ENCODE peak calls at places on chromosomes 2 and 18, in five cellular contexts. K is stomach, J is heart right ventricle, P is cardiac fibroblast, B is choroid plexus epithelial cell. O is an unnamed sample.

GRCh38 chr18:41639218-41639617 is 315.8 kb upstream of the PIK3C3 start:
- DNase-seq in K (no peak), J (no peak), P (no peak), B (no peak), O (no peak)

GRCh38 chr2:170829016-170829415 is 12.3 kb downstream of the GAD1 start:
- DNase-seq in K (no peak), J (no peak), P (no peak), B (no peak), O (no peak)

GRCh38 chr2:239400000-239400831 is 604 bp downstream of the HDAC4 start:
- DNase-seq in K (no peak), J (no peak), P (peak), B (peak), O (no peak)

GRCh38 chr2:181241366-181241765 is 215.8 kb upstream of the ITGA4 start:
- DNase-seq in K (no peak), J (no peak), P (no peak), B (no peak), O (no peak)

GRCh38 chr2:85273732-85274731 is 53.8 kb downstream of the TGOLN2 start:
- DNase-seq in K (no peak), J (no peak), P (peak), B (peak), O (peak)

GRCh38 chr2:187869195-187869594 is 315.0 kb upstream of the TFPI start:
- DNase-seq in K (no peak), J (no peak), P (no peak), B (no peak), O (no peak)

GRCh38 chr2:232496508-232497373 is 9.1 kb upstream of the ECEL1 start:
- DNase-seq in K (no peak), J (no peak), P (no peak), B (no peak), O (no peak)

GRCh38 chr18:50659091-50660003 is 99.5 kb downstream of the MAPK4 start:
- DNase-seq in K (no peak), J (no peak), P (peak), B (peak), O (no peak)

GRCh38 chr2:6372317-6372903 is 493.3 kb downstream of the CMPK2 start:
- DNase-seq in K (no peak), J (no peak), P (no peak), B (peak), O (no peak)

GRCh38 chr2:121860033-121860810 is 104.8 kb downstream of the TSN start:
- DNase-seq in K (no peak), J (no peak), P (peak), B (peak), O (peak)

GRCh38 chr2:383173-383572 is 95.3 kb upstream of the ALKAL2 start:
- DNase-seq in K (no peak), J (no peak), P (no peak), B (no peak), O (no peak)

GRCh38 chr2:55887351-55887750 is 36.2 kb downstream of the EFEMP1 start:
- DNase-seq in K (no peak), J (no peak), P (peak), B (peak), O (no peak)

GRCh38 chr2:151792589-151792988 is 35.6 kb downstream of the ARL5A start:
- DNase-seq in K (no peak), J (no peak), P (no peak), B (no peak), O (no peak)

GRCh38 chr2:46252891-46253659 is 44.1 kb upstream of the EPAS1 start:
- DNase-seq in K (no peak), J (peak), P (peak), B (no peak), O (no peak)

GRCh38 chr2:144322379-144322778 is 197.5 kb downstream of the ZEB2 start:
- DNase-seq in K (no peak), J (no peak), P (peak), B (peak), O (no peak)

GRCh38 chr18:77133920-77134496 is 1.4 kb upstream of the MBP start:
- DNase-seq in K (no peak), J (peak), P (no peak), B (no peak), O (no peak)

GRCh38 chr2:153953761-153954160 is 82.0 kb downstream of the GALNT13 start:
- DNase-seq in K (no peak), J (no peak), P (no peak), B (no peak), O (no peak)

GRCh38 chr2:226515344-226516055 is 284.1 kb downstream of the IRS1 start:
- DNase-seq in K (no peak), J (no peak), P (peak), B (peak), O (no peak)

GRCh38 chr18:70245941-70246537 is 40.6 kb upstream of the RTTN start:
- DNase-seq in K (no peak), J (no peak), P (peak), B (no peak), O (no peak)

GRCh38 chr2:11402436-11402835 is 58.0 kb upstream of the ROCK2 start:
- DNase-seq in K (no peak), J (no peak), P (no peak), B (no peak), O (no peak)

GRCh38 chr2:10329880-10330699 is 27.4 kb downstream of the HPCAL1 start:
- DNase-seq in K (no peak), J (no peak), P (peak), B (peak), O (no peak)

GRCh38 chr2:152298754-152299153 is 36.2 kb upstream of the FMNL2 start:
- DNase-seq in K (no peak), J (no peak), P (peak), B (no peak), O (no peak)

GRCh38 chr18:58862851-58863538 is 1.7 kb upstream of the ZNF532 start:
- DNase-seq in K (peak), J (peak), P (peak), B (peak), O (no peak)

GRCh38 chr18:44537521-44537920 is 143.2 kb upstream of the SETBP1 start:
- DNase-seq in K (no peak), J (no peak), P (peak), B (peak), O (peak)

GRCh38 chr2:119116411-119117295 is 41.9 kb downstream of the C1QL2 start:
- DNase-seq in K (no peak), J (no peak), P (no peak), B (no peak), O (no peak)

GRCh38 chr2:110662560-110662959 is 15.3 kb downstream of the BUB1 start:
- DNase-seq in K (no peak), J (no peak), P (peak), B (peak), O (no peak)

GRCh38 chr2:143907801-143908200 is 612.1 kb downstream of the ZEB2 start:
- DNase-seq in K (no peak), J (no peak), P (peak), B (peak), O (no peak)

GRCh38 chr2:216151313-216152030 is 42.3 kb downstream of the XRCC5 start:
- DNase-seq in K (no peak), J (no peak), P (no peak), B (peak), O (no peak)

GRCh38 chr2:205579335-205579734 is 103.0 kb upstream of the NRP2 start:
- DNase-seq in K (no peak), J (no peak), P (no peak), B (no peak), O (no peak)

GRCh38 chr2:64359892-64360657 is 93.9 kb upstream of the LGALSL start:
- DNase-seq in K (peak), J (peak), P (peak), B (peak), O (peak)
- H3K4me3 ChIP-seq in K (no peak), J (no peak), P (no peak), B (no peak), O (no peak)

DNA sequence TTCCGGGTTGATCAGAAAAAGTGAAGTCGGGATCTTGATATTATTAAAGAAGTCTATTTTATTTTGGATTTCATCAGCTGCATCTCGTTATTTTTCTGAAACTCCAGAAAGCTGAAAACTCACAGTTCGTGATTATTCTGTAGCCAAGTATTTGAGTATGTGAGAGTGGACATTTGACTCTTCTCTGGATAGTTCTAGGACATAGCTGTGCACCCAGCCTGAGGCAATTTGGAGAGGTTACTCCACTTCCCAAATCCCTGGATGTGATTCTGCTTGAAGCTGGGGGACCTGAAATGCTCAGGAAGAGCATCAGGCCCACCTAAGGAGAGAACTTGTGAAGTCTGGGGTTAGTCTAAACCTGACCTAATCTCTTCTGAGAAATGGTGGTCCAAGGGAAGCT is 117.7 kb upstream of the PID1 start:
- DNase-seq in K (no peak), J (no peak), P (no peak), B (no peak), O (no peak)
- TF ChIP-seq CTCF in K (no peak), J (no peak), P (no peak), B (no peak), O (no peak)

GRCh38 chr2:213627835-213628234 is 343.6 kb downstream of the SPAG16 start:
- DNase-seq in K (no peak), J (no peak), P (no peak), B (no peak), O (no peak)
- H3K4me3 ChIP-seq in K (no peak), J (no peak), P (no peak), B (no peak), O (no peak)

GRCh38 chr2:112254466-112255240 is at the start of gene ZC3H8:
- DNase-seq in K (peak), J (peak), P (peak), B (peak), O (peak)
- TF ChIP-seq CTCF in K (no peak), J (no peak), P (no peak), B (no peak), O (no peak)

GRCh38 chr2:20525041-20526035 is 78.5 kb downstream of the RHOB start:
- DNase-seq in K (peak), J (peak), P (peak), B (peak), O (no peak)
- H3K4me3 ChIP-seq in K (no peak), J (no peak), P (no peak), B (no peak), O (no peak)

GRCh38 chr2:233551491-233551890 is 15.1 kb downstream of the USP40 start:
- DNase-seq in K (no peak), J (no peak), P (no peak), B (no peak), O (no peak)
- TF ChIP-seq CTCF in K (no peak), J (no peak), P (no peak), B (no peak), O (no peak)

GRCh38 chr18:35585608-35586007 is 4.1 kb downstream of the GALNT1 start:
- DNase-seq in K (no peak), J (no peak), P (no peak), B (no peak), O (no peak)
- H3K4me3 ChIP-seq in K (no peak), J (no peak), P (no peak), B (no peak), O (no peak)

GRCh38 chr2:177708660-177709328 is 316.2 kb downstream of the AGPS start:
- DNase-seq in K (no peak), J (peak), P (no peak), B (no peak), O (no peak)
- TF ChIP-seq CTCF in K (no peak), J (no peak), P (no peak), B (no peak), O (no peak)

GRCh38 chr2:12453731-12454130 is 263.0 kb upstream of the TRIB2 start:
- DNase-seq in K (no peak), J (no peak), P (no peak), B (no peak), O (no peak)

GRCh38 chr2:12451726-12452125 is 265.0 kb upstream of the TRIB2 start:
- DNase-seq in K (no peak), J (no peak), P (no peak), B (peak), O (no peak)

GRCh38 chr2:12455626-12456025 is 261.1 kb upstream of the TRIB2 start:
- DNase-seq in K (no peak), J (no peak), P (peak), B (peak), O (no peak)

GRCh38 chr2:12448846-12449480 is 267.8 kb upstream of the TRIB2 start:
- DNase-seq in K (no peak), J (no peak), P (no peak), B (peak), O (peak)

GRCh38 chr2:12452211-12452610 is 264.5 kb upstream of the TRIB2 start:
- DNase-seq in K (no peak), J (no peak), P (peak), B (peak), O (no peak)
- H3K4me3 ChIP-seq in K (peak), J (no peak), P (no peak), B (no peak), O (no peak)

O was measured in HFF-Myc.